ENCODE peak calls at places on chromosome 17, in eight cellular contexts. U is GM12878; N is sigmoid colon; X is body of pancreas; M is ascending aorta; A is thoracic aorta; C is CD8-positive, alpha-beta memory T cell; V is aorta. T is an unnamed sample. For H3K9me3 and H3K36me3, the result is how much of the 10 kb centered on the place peaks cover.

GRCh38 chr17:47145351-47145750 is 43.7 kb downstream of the CDC27 start:
- DNase-seq in U (no peak), N (no peak), X (no peak), M (no peak), A (no peak), C (no peak), V (no peak), T (no peak)

GRCh38 chr17:73722163-73722562 is 77.9 kb upstream of the SDK2 start:
- DNase-seq in U (no peak), N (no peak), X (no peak), M (no peak), A (no peak), C (peak), V (peak), T (no peak)

GRCh38 chr17:13575466-13575865 is 26.3 kb downstream of the HS3ST3A1 start:
- DNase-seq in U (no peak), N (no peak), X (no peak), M (no peak), A (no peak), C (no peak), V (no peak), T (no peak)

GRCh38 chr17:28550858-28551257 is 1.6 kb downstream of the UNC119 start:
- DNase-seq in U (no peak), N (no peak), X (no peak), M (no peak), A (no peak), C (no peak), V (peak), T (no peak)

GRCh38 chr17:17933775-17934174 is 38.4 kb downstream of the TOM1L2 start:
- DNase-seq in U (no peak), N (no peak), X (no peak), M (no peak), A (no peak), C (no peak), V (no peak), T (no peak)

GRCh38 chr17:14752007-14752406 is 451.1 kb downstream of the HS3ST3B1 start:
- DNase-seq in U (no peak), N (no peak), X (no peak), M (no peak), A (no peak), C (no peak), V (no peak), T (no peak)

GRCh38 chr17:58339775-58340622 is 11.4 kb upstream of the TSPOAP1 start:
- DNase-seq in U (no peak), N (no peak), X (no peak), M (no peak), A (no peak), C (no peak), V (peak), T (no peak)

GRCh38 chr17:66353937-66354401 is 51.6 kb downstream of the PRKCA start:
- DNase-seq in U (no peak), N (no peak), X (no peak), M (no peak), A (no peak), C (no peak), V (no peak), T (no peak)

GRCh38 chr17:74631468-74632195 is 8.1 kb upstream of the CD300E start:
- DNase-seq in U (peak), N (no peak), X (no peak), M (no peak), A (no peak), C (no peak), V (no peak), T (no peak)

GRCh38 chr17:2484876-2485275 is 26.8 kb downstream of the METTL16 start:
- DNase-seq in U (no peak), N (no peak), X (no peak), M (no peak), A (no peak), C (no peak), V (no peak), T (no peak)

GRCh38 chr17:19549746-19550623 is 16.3 kb downstream of the SLC47A1 start:
- DNase-seq in U (no peak), N (no peak), X (no peak), M (no peak), A (no peak), C (no peak), V (no peak), T (no peak)

GRCh38 chr17:57600092-57600491 is 145.0 kb downstream of the CCDC182 start:
- DNase-seq in U (no peak), N (no peak), X (no peak), M (no peak), A (no peak), C (peak), V (no peak), T (no peak)

GRCh38 chr17:7367918-7368596 is 12.8 kb upstream of the TNK1 start:
- DNase-seq in U (no peak), N (no peak), X (no peak), M (no peak), A (no peak), C (no peak), V (no peak), T (no peak)

GRCh38 chr17:40099627-40100418 is 566 bp downstream of the NR1D1 start:
- DNase-seq in U (no peak), N (no peak), X (no peak), M (no peak), A (no peak), C (no peak), V (no peak), T (no peak)

GRCh38 chr17:42472709-42473521 is 14.2 kb downstream of the ATP6V0A1 start:
- DNase-seq in U (no peak), N (no peak), X (no peak), M (no peak), A (no peak), C (no peak), V (no peak), T (no peak)

GRCh38 chr17:80877095-80877828 is 114.4 kb upstream of the CHMP6 start:
- DNase-seq in U (peak), N (no peak), X (no peak), M (no peak), A (no peak), C (peak), V (peak), T (no peak)

GRCh38 chr17:3843935-3844516 is 2.0 kb downstream of the NCBP3 start:
- DNase-seq in U (no peak), N (no peak), X (peak), M (no peak), A (no peak), C (no peak), V (peak), T (no peak)

GRCh38 chr17:27352481-27353460 is 58.9 kb downstream of the WSB1 start:
- DNase-seq in U (no peak), N (peak), X (no peak), M (no peak), A (no peak), C (no peak), V (no peak), T (no peak)

GRCh38 chr17:71251936-71252335 is 868.9 kb upstream of the SOX9 start:
- DNase-seq in U (no peak), N (no peak), X (no peak), M (no peak), A (no peak), C (no peak), V (no peak), T (no peak)

GRCh38 chr17:39143552-39144093 is 7.8 kb downstream of the PLXDC1 start:
- DNase-seq in U (no peak), N (peak), X (no peak), M (no peak), A (no peak), C (no peak), V (peak), T (no peak)

GRCh38 chr17:77890771-77891170 is 67.7 kb upstream of the TNRC6C start:
- DNase-seq in U (no peak), N (peak), X (no peak), M (no peak), A (no peak), C (peak), V (peak), T (no peak)
- H3K9me3 ChIP-seq in U (under half), N (under half), X (under half), M (under half), A (under half), C (under half), V (under half), T (under half)

DNA sequence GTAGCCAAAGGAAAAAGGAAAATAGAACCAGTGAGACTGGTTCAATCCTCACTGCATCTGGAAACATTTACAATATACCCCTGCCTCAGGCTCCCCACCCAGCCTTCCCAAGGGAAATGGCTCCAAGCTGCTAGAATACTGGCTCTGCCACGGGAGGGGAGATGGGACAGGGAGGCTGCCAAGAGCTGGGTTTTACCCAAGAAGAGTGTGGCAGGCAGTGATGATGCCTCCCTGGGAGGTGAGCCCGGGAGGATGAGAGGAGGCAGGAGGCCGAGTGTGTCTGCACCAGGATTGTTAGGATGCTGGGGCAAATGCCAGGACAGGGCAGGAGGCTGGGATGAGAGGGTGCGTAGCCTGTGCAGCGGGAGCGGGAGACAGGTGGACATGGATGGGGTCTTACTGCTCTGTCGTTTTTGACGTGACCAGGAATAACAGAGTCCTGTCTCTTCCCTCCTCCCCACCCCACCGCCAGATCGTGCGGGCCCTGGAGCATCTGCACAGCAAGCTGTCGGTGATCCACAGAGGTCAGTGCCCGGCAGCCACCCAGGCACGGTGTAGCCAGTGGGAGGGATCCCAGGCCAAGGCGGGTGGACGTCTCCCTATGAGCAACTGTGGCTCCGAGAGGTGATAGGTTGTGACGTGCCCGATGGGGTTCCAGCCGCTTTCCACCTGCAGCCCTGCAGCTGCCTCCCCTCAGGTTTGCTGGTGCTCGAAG is 18.4 kb downstream of the MAP2K3 start:
- DNase-seq in U (no peak), N (peak), X (peak), M (no peak), A (no peak), C (peak), V (peak), T (no peak)
- H3K36me3 ChIP-seq in U (under half), N (under half), X (under half), M (half or more), A (half or more), C (under half), V (under half), T (under half)

GRCh38 chr17:30199600-30199999 is 35.9 kb downstream of the SLC6A4 start:
- DNase-seq in U (no peak), N (no peak), X (no peak), M (no peak), A (no peak), C (no peak), V (no peak), T (no peak)
- H3K9me3 ChIP-seq in U (under half), N (under half), X (under half), M (under half), A (under half), C (under half), V (under half), T (under half)

GRCh38 chr17:51006601-51007000 is 114.1 kb downstream of the SPAG9 start:
- DNase-seq in U (no peak), N (no peak), X (no peak), M (no peak), A (no peak), C (no peak), V (no peak), T (no peak)
- H3K36me3 ChIP-seq in U (under half), N (under half), X (under half), M (under half), A (under half), C (under half), V (under half), T (under half)

DNA sequence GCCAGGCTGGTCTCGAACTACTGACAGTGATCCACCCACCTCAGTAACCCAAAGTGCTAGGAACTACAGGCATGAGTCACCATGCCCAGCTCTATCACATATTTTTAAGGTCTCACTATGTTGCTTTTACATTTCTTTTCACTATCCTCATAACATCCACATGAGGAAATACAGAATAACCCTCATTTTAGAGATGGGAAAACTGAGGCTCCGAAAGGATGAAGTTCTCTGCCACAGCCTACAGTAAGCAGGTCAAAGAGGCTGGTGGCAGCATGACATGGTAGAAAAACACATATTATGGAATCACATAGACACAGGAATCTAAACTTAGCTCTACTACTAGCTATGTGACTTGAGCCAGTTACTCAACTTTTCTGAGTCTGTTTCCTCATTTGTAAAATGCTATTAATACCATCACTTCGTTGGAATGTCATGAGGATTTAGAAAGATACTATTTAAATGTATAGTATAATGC is 32.2 kb downstream of the APPBP2 start:
- DNase-seq in U (no peak), N (no peak), X (no peak), M (no peak), A (no peak), C (no peak), V (no peak), T (no peak)
- H3K9me3 ChIP-seq in U (under half), N (under half), X (under half), M (under half), A (under half), C (under half), V (under half), T (under half)

GRCh38 chr17:76054112-76054476 is 18.2 kb downstream of the SRP68 start:
- DNase-seq in U (no peak), N (no peak), X (no peak), M (no peak), A (no peak), C (no peak), V (no peak), T (no peak)
- H3K36me3 ChIP-seq in U (under half), N (under half), X (under half), M (half or more), A (half or more), C (half or more), V (under half), T (under half)

GRCh38 chr17:5184284-5184683 is 7.4 kb downstream of the ZNF594 start:
- DNase-seq in U (no peak), N (no peak), X (no peak), M (no peak), A (no peak), C (no peak), V (no peak), T (no peak)

GRCh38 chr17:5182597-5183409 is 8.9 kb downstream of the ZNF594 start:
- DNase-seq in U (no peak), N (no peak), X (no peak), M (no peak), A (no peak), C (no peak), V (no peak), T (no peak)

GRCh38 chr17:5183410-5183793 is 8.3 kb downstream of the ZNF594 start:
- DNase-seq in U (no peak), N (no peak), X (no peak), M (no peak), A (no peak), C (no peak), V (no peak), T (no peak)

GRCh38 chr17:5181509-5182305 is 10.0 kb downstream of the ZNF594 start:
- DNase-seq in U (no peak), N (no peak), X (no peak), M (no peak), A (no peak), C (no peak), V (no peak), T (no peak)

GRCh38 chr17:5179003-5179402 is 12.7 kb downstream of the ZNF594 start:
- DNase-seq in U (no peak), N (no peak), X (no peak), M (no peak), A (no peak), C (no peak), V (no peak), T (no peak)
- H3K9me3 ChIP-seq in U (under half), N (half or more), X (under half), M (half or more), A (half or more), C (half or more), V (under half), T (half or more)

GRCh38 chr17:77476006-77476405 is 335.2 kb downstream of the SEC14L1 start:
- DNase-seq in U (no peak), N (no peak), X (no peak), M (no peak), A (no peak), C (peak), V (no peak), T (no peak)
- H3K36me3 ChIP-seq in U (under half), N (under half), X (under half), M (under half), A (under half), C (under half), V (under half), T (under half)

GRCh38 chr17:83174859-83175550 is 95.6 kb downstream of the METRNL start:
- DNase-seq in U (no peak), N (no peak), X (no peak), M (no peak), A (no peak), C (no peak), V (peak), T (no peak)
- H3K9me3 ChIP-seq in U (under half), N (under half), X (under half), M (under half), A (under half), C (under half), V (under half), T (under half)

T was measured in vagina.